ENCODE peak calls at places on chromosomes 4 and X, in six cellular contexts. Q is HepG2, B is GM12878, X is K562, C is GM12891, N is H1. R is an unnamed sample.

GRCh38 chr4:56227301-56227835 is 159.9 kb downstream of the AASDH start:
- DNase-seq in X (no peak), B (no peak), C (no peak), Q (no peak), N (no peak), R (no peak)

GRCh38 chr4:142336251-142336934 is 509.7 kb downstream of the INPP4B start:
- DNase-seq in B (no peak), X (no peak), Q (no peak), C (no peak), N (no peak), R (no peak)

GRCh38 chrX:21479695-21480280 is 105.6 kb downstream of the CNKSR2 start:
- DNase-seq in C (no peak), X (no peak), Q (peak), B (no peak), N (no peak), R (no peak)

GRCh38 chr4:75869100-75869499 is 33.2 kb downstream of the PPEF2 start:
- DNase-seq in X (no peak), B (no peak), Q (no peak), C (no peak), N (no peak), R (no peak)

GRCh38 chrX:20414781-20415445 is 148.2 kb upstream of the RPS6KA3 start:
- DNase-seq in B (no peak), X (no peak), Q (no peak), C (no peak), N (no peak), R (no peak)

GRCh38 chrX:77087529-77088169 is 359.5 kb upstream of the FGF16 start:
- DNase-seq in B (no peak), C (no peak), X (no peak), N (no peak), Q (peak), R (no peak)

GRCh38 chr4:76212851-76213414 is 691 bp downstream of the SCARB2 start:
- DNase-seq in C (no peak), N (no peak), X (no peak), Q (no peak), B (no peak), R (no peak)

GRCh38 chrX:69374569-69374968 is 129.6 kb upstream of the NALF2 start:
- DNase-seq in B (no peak), N (no peak), Q (no peak), C (no peak), X (no peak), R (no peak)

GRCh38 chr4:73573794-73574528 is 46.3 kb downstream of the RASSF6 start:
- DNase-seq in B (peak), Q (peak), X (peak), C (no peak), N (peak), R (peak)

GRCh38 chr4:47692691-47693090 is 145.2 kb downstream of the CORIN start:
- DNase-seq in N (no peak), C (no peak), B (no peak), Q (no peak), X (no peak), R (no peak)

GRCh38 chr4:127641524-127641923 is 8.8 kb downstream of the INTU start:
- DNase-seq in B (no peak), N (no peak), Q (no peak), X (no peak), C (no peak), R (no peak)

GRCh38 chr4:152010680-152011079 is 249.9 kb upstream of the GATB start:
- DNase-seq in Q (no peak), B (no peak), C (no peak), N (no peak), X (no peak), R (no peak)

GRCh38 chr4:4866124-4866832 is 6.8 kb downstream of the MSX1 start:
- DNase-seq in B (no peak), Q (no peak), X (no peak), C (no peak), N (peak), R (no peak)

GRCh38 chrX:133660356-133660755 is 245.1 kb upstream of the GPC4 start:
- DNase-seq in B (no peak), C (no peak), N (no peak), X (no peak), Q (no peak), R (no peak)

GRCh38 chr4:13654158-13654797 is 26.8 kb upstream of the BOD1L1 start:
- DNase-seq in C (peak), N (peak), X (peak), Q (peak), B (no peak), R (peak)

GRCh38 chr4:2412534-2412884 is 5.9 kb downstream of the ZFYVE28 start:
- DNase-seq in N (no peak), B (no peak), C (peak), Q (no peak), X (peak), R (no peak)

GRCh38 chrX:100648601-100649417 is 4.8 kb downstream of the SRPX2 start:
- DNase-seq in Q (peak), X (no peak), C (no peak), B (no peak), N (no peak), R (no peak)

GRCh38 chr4:78618426-78618825 is 66.9 kb downstream of the ANXA3 start:
- DNase-seq in X (no peak), C (no peak), N (no peak), Q (no peak), B (no peak), R (no peak)

GRCh38 chr4:78612398-78613005 is 60.9 kb downstream of the ANXA3 start:
- DNase-seq in C (no peak), Q (peak), B (no peak), X (peak), N (no peak), R (no peak)

GRCh38 chr4:78613522-78614311 is 62.1 kb downstream of the ANXA3 start:
- DNase-seq in B (peak), C (no peak), X (peak), Q (no peak), N (no peak), R (no peak)

GRCh38 chr4:78611215-78611558 is 59.6 kb downstream of the ANXA3 start:
- DNase-seq in C (no peak), N (no peak), X (no peak), B (no peak), Q (no peak), R (no peak)

DNA sequence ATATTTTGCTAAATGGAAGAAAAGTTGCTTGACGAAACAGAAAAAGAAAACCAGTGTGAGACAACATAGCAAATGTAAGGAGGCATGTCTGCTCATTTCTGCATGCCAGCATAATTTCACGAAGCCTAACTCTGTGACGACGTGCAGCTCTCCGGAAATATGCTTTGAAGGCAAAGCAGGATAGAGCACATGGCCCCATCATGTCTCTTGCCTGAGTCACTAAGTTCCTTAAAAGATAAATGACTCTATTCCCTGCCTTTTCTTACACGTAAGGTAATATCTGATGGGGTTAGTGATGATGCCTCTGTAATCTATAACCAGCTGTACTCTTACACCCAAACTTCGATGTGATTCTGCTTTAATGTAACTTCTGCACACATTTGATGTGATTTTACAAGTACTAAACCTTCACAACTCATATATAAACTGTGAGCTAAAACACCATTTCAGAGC is 64.5 kb downstream of the ANXA3 start:
- DNase-seq in C (no peak), Q (no peak), N (no peak), B (no peak), X (no peak), R (no peak)
- TF ChIP-seq TAF1 in C (no peak), Q (no peak), N (no peak), B (no peak), X (no peak), R (no peak)

GRCh38 chr4:178553201-178553600 is 1111.0 kb upstream of the AGA start:
- DNase-seq in X (no peak), N (no peak), C (no peak), B (no peak), Q (no peak), R (no peak)
- TF ChIP-seq POLR2A in X (no peak), N (no peak), C (no peak), B (no peak), Q (no peak), R (no peak)

GRCh38 chr4:184937745-184938144 is 80.5 kb upstream of the HELT start:
- DNase-seq in B (no peak), C (no peak), N (peak), X (no peak), Q (no peak), R (no peak)

GRCh38 chr4:184937030-184937710 is 81.1 kb upstream of the HELT start:
- DNase-seq in B (no peak), X (no peak), Q (no peak), C (no peak), N (no peak), R (no peak)

GRCh38 chr4:184934961-184935360 is 83.3 kb upstream of the HELT start:
- DNase-seq in B (no peak), X (no peak), C (no peak), Q (no peak), N (peak), R (no peak)

GRCh38 chr4:184934184-184934583 is 84.1 kb upstream of the HELT start:
- DNase-seq in C (no peak), N (no peak), X (no peak), Q (no peak), B (no peak), R (no peak)

DNA sequence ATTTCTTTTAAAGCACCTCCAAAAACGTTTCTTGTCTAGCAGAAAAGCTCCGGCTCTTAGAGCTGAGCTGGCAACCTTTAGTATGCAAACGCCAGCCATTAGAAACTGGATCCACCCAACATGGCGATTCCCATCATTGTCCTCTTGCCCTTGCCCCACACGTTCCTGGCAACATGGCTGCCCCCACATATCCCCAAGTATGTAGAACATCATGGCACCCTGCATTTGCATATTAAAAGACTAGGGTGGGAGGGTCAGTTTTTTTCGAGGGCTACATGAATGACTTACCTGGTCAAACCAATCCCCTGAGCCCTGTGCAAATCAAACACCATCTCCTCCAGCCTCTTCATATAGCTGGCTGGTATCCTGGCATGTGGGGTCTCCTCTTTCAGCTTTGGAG is 82.2 kb upstream of the HELT start:
- DNase-seq in C (no peak), B (no peak), X (no peak), N (peak), Q (no peak), R (no peak)
- TF ChIP-seq POLR2AphosphoS5 in C (no peak), B (no peak), X (no peak), N (no peak), Q (no peak), R (no peak)

GRCh38 chr4:6476893-6477292 is 4.5 kb upstream of the PPP2R2C start:
- DNase-seq in N (peak), Q (no peak), B (no peak), X (no peak), C (no peak), R (no peak)
- TF ChIP-seq TAF1 in N (no peak), Q (no peak), B (no peak), X (no peak), C (no peak), R (no peak)

GRCh38 chr4:972651-973424 is 531 bp downstream of the DGKQ start:
- DNase-seq in B (no peak), N (peak), X (peak), C (peak), Q (no peak), R (peak)
- TF ChIP-seq POLR2A in B (no peak), N (no peak), X (no peak), C (no peak), Q (no peak), R (no peak)